ENCODE peak calls at places on chromosomes 11 and 22, in eight cellular contexts. M, N, E, I, U, Y, V and T are unnamed samples.

GRCh38 chr22:37284807-37285355 is 2.6 kb downstream of the CYTH4 start:
- DNase-seq in E (no peak), N (no peak), M (peak), I (peak), Y (peak), V (no peak), U (no peak), T (no peak)

GRCh38 chr11:116513894-116514293 is 258.9 kb downstream of the BUD13 start:
- DNase-seq in E (peak), U (no peak), Y (no peak), M (peak), I (peak), V (peak), N (peak), T (peak)

GRCh38 chr11:63518548-63518947 is 12.7 kb downstream of the LGALS12 start:
- DNase-seq in Y (no peak), E (peak), U (no peak), N (no peak), V (no peak), I (no peak), M (no peak), T (peak)

GRCh38 chr11:125685228-125685627 is 4.6 kb upstream of the ACRV1 start:
- DNase-seq in V (no peak), E (no peak), Y (no peak), U (no peak), M (peak), N (no peak), I (no peak), T (no peak)

GRCh38 chr11:130772266-130773227 is 143.7 kb downstream of the SNX19 start:
- DNase-seq in M (no peak), N (peak), I (peak), E (peak), V (no peak), U (no peak), Y (no peak), T (peak)

GRCh38 chr22:19763141-19764049 is 2.8 kb downstream of the TBX1 start:
- DNase-seq in N (no peak), E (no peak), Y (no peak), M (no peak), V (no peak), I (no peak), U (no peak), T (no peak)

GRCh38 chr11:122108192-122108799 is 7.7 kb downstream of the BLID start:
- DNase-seq in Y (no peak), V (peak), N (no peak), U (no peak), E (peak), M (peak), I (peak), T (no peak)

GRCh38 chr11:84865257-84865656 is 761.9 kb downstream of the DLG2 start:
- DNase-seq in Y (no peak), V (no peak), M (no peak), N (no peak), U (no peak), E (no peak), I (no peak), T (no peak)

GRCh38 chr22:21712751-21713427 is 22.7 kb downstream of the YPEL1 start:
- DNase-seq in E (peak), Y (peak), U (peak), N (peak), I (peak), V (peak), M (peak), T (peak)

GRCh38 chr11:11555228-11555627 is 66.6 kb downstream of the GALNT18 start:
- DNase-seq in V (peak), I (no peak), M (peak), U (no peak), N (no peak), E (no peak), Y (no peak), T (no peak)

GRCh38 chr11:27317751-27318150 is 45.3 kb downstream of the CCDC34 start:
- DNase-seq in M (no peak), U (no peak), I (peak), V (no peak), N (peak), Y (no peak), E (peak), T (peak)

GRCh38 chr11:8913961-8914660 is 3.1 kb downstream of the AKIP1 start:
- DNase-seq in I (peak), M (peak), E (peak), N (peak), U (no peak), V (peak), Y (peak), T (no peak)

GRCh38 chr11:111766834-111767142 is 599 bp upstream of the PPP2R1B start:
- DNase-seq in V (peak), M (no peak), U (no peak), I (no peak), N (no peak), Y (no peak), E (no peak), T (no peak)

GRCh38 chr11:45209904-45210699 is 63.7 kb downstream of the PRDM11 start:
- DNase-seq in I (peak), E (no peak), N (peak), U (no peak), M (peak), Y (no peak), V (peak), T (no peak)